ENCODE peak calls at places on chromosomes 16 and 17, in nine cellular contexts. A is progenitor cell of endocrine pancreas; M is stomach; I is stimulated activated CD4-positive, alpha-beta T cell treated with anti-CD3 and anti-CD28 coated beads, Interleukin-4, amount 100 ng/mL, for 48 hours; F is KG1; U is posterior cingulate gyrus; V is Caco-2; C is right lobe of liver; H is activated naive CD4-positive, alpha-beta T cell treated with Interleukin-2 at 50 U/mL for 16 hours. P is an unnamed sample.

GRCh38 chr16:84462296-84463210 is 41.9 kb downstream of the MEAK7 start:
- DNase-seq in C (no peak), A (peak; percentile 6), M (no peak), F (no peak), V (no peak), I (no peak), U (peak; percentile 51), H (no peak), P (no peak)

GRCh38 chr16:11224096-11224893 is 31.7 kb downstream of the SOCS1 start:
- DNase-seq in C (peak; percentile 72), F (peak; percentile 43), A (no peak), U (no peak), M (peak; percentile 71), I (peak; percentile 73), V (peak; percentile 13), H (peak; percentile 46), P (peak; percentile 83)

GRCh38 chr17:43994272-43995149 is 9.9 kb upstream of the NAGS start:
- DNase-seq in I (peak; percentile 62), V (peak; percentile 85), M (peak; percentile 72), A (peak; percentile 71), U (peak; percentile 95), F (peak; percentile 22), C (peak; percentile 71), H (peak; percentile 70), P (peak; percentile 53)

GRCh38 chr17:28938552-28938951 is 12.8 kb downstream of the PHF12 start:
- DNase-seq in F (no peak), A (no peak), U (no peak), M (no peak), C (peak; percentile 60), V (no peak), I (no peak), H (no peak), P (no peak)

GRCh38 chr17:79627184-79627765 is 16.4 kb upstream of the RBFOX3 start:
- DNase-seq in A (peak; percentile 4), M (peak; percentile 15), H (no peak), I (no peak), F (no peak), U (peak; percentile 82), C (peak; percentile 38), V (no peak), P (no peak)

GRCh38 chr17:76124582-76125390 is 16.3 kb downstream of the FOXJ1 start:
- DNase-seq in M (no peak), C (no peak), I (no peak), A (no peak), V (peak; percentile 41), H (no peak), F (no peak), U (no peak), P (no peak)

GRCh38 chr17:18187816-18188761 is 4.5 kb downstream of the ALKBH5 start:
- DNase-seq in V (no peak), C (no peak), U (no peak), H (peak; percentile 11), F (no peak), M (no peak), A (no peak), I (no peak), P (no peak)

GRCh38 chr17:58277107-58277506 is 3.6 kb downstream of the MPO start:
- DNase-seq in C (no peak), V (no peak), F (no peak), U (no peak), A (no peak), M (no peak), I (no peak), H (no peak), P (no peak)

GRCh38 chr16:10558746-10559641 is 21.4 kb downstream of the EMP2 start:
- DNase-seq in C (peak; percentile 98), F (no peak), A (no peak), I (no peak), H (no peak), M (peak; percentile 75), V (no peak), U (peak; percentile 84), P (no peak)

GRCh38 chr17:56499799-56500388 is 93.6 kb upstream of the NOG start:
- DNase-seq in U (no peak), C (no peak), M (no peak), V (peak; percentile 34), F (no peak), I (peak; percentile 11), A (no peak), H (no peak), P (peak; percentile 29)

GRCh38 chr16:58515871-58516767 is 802 bp downstream of the SETD6 start:
- DNase-seq in C (peak; percentile 70), M (peak; percentile 70), V (peak; percentile 73), H (peak; percentile 45), U (peak; percentile 78), F (no peak), I (no peak), A (no peak), P (peak; percentile 65)

GRCh38 chr17:27315322-27315721 is 21.4 kb downstream of the WSB1 start:
- DNase-seq in H (no peak), U (no peak), A (no peak), I (no peak), C (no peak), F (no peak), M (peak; percentile 67), V (no peak), P (peak; percentile 54)

GRCh38 chr16:74309789-74310781 is 13.5 kb downstream of the PSMD7 start:
- DNase-seq in I (no peak), A (no peak), H (no peak), C (no peak), F (peak; percentile 4), V (peak; percentile 64), M (no peak), U (no peak), P (peak; percentile 48)

GRCh38 chr17:63699638-63700527 is at the start of gene LIMD2:
- DNase-seq in C (peak; percentile 69), A (peak; percentile 60), U (no peak), F (no peak), M (peak; percentile 66), I (peak; percentile 70), H (peak; percentile 82), V (peak; percentile 56), P (no peak)

GRCh38 chr16:14179116-14179515 is 108.0 kb downstream of the MRTFB start:
- DNase-seq in M (no peak), A (no peak), F (no peak), C (no peak), V (no peak), I (no peak), H (no peak), U (no peak), P (no peak)

GRCh38 chr17:28347261-28347891 is 10.0 kb downstream of the POLDIP2 start:
- DNase-seq in H (no peak), I (no peak), U (no peak), C (peak; percentile 88), V (no peak), F (no peak), M (peak; percentile 50), A (no peak), P (no peak)

GRCh38 chr17:2691965-2692780 is 19.4 kb downstream of the CLUH start:
- DNase-seq in H (no peak), A (no peak), U (peak; percentile 79), M (no peak), F (no peak), V (no peak), C (peak; percentile 53), I (no peak), P (no peak)

GRCh38 chr17:48023408-48024148 is 14.0 kb downstream of the COPZ2 start:
- DNase-seq in A (peak; percentile 63), H (peak; percentile 49), V (peak; percentile 84), C (peak; percentile 90), M (peak; percentile 92), I (no peak), U (peak; percentile 97), F (no peak), P (peak; percentile 63)

GRCh38 chr16:68083861-68084503 is 1.2 kb upstream of the NFATC3 start:
- DNase-seq in V (peak; percentile 67), U (no peak), F (no peak), I (no peak), M (no peak), C (no peak), H (no peak), A (no peak), P (no peak)

GRCh38 chr16:82331397-82331796 is 161.4 kb upstream of the MPHOSPH6 start:
- DNase-seq in U (no peak), V (no peak), I (no peak), M (no peak), F (no peak), A (no peak), C (no peak), H (no peak), P (no peak)

GRCh38 chr17:32276217-32276616 is 10.6 kb downstream of the RHBDL3 start:
- DNase-seq in V (no peak), F (no peak), U (no peak), H (no peak), C (no peak), M (no peak), I (no peak), A (no peak), P (no peak)

GRCh38 chr17:68424861-68425260 is 32.4 kb downstream of the WIPI1 start:
- DNase-seq in A (no peak), F (no peak), M (no peak), V (peak; percentile 17), C (no peak), U (no peak), H (no peak), I (no peak), P (peak; percentile 29)

GRCh38 chr17:10875411-10875810 is 37.5 kb upstream of the PIRT start:
- DNase-seq in F (no peak), H (peak; percentile 3), V (peak; percentile 48), M (no peak), U (peak; percentile 86), A (peak; percentile 55), C (no peak), I (no peak), P (no peak)

GRCh38 chr16:28491080-28491969 is 549 bp downstream of the CLN3 start:
- DNase-seq in M (no peak), H (peak; percentile 18), A (peak; percentile 28), V (peak; percentile 72), U (no peak), I (no peak), C (no peak), F (no peak), P (no peak)

GRCh38 chr17:57035971-57036481 is 49.0 kb upstream of the AKAP1 start:
- DNase-seq in H (no peak), C (peak; percentile 59), M (peak; percentile 83), V (no peak), U (no peak), A (no peak), I (no peak), F (no peak), P (peak; percentile 98)